ENCODE peak calls at places on chromosomes 12 and 14, in five cellular contexts. One of them, this sample, is unnamed.

GRCh38 chr14:102487204-102487577 is 22.4 kb downstream of the ANKRD9 start:
- DNase-seq in hepatocyte: no peak
- DNase-seq in endothelial cell: no peak
- DNase-seq in CD8-positive, alpha-beta T cell: no peak
- DNase-seq in OCI-LY7: no peak
- DNase-seq in this sample: no peak

GRCh38 chr12:118979763-118980406 is 1.5 kb upstream of the SRRM4 start:
- DNase-seq in hepatocyte: peak; percentile 79
- DNase-seq in endothelial cell: peak; percentile 79
- DNase-seq in CD8-positive, alpha-beta T cell: no peak
- DNase-seq in OCI-LY7: peak; percentile 47
- DNase-seq in this sample: peak; percentile 73

GRCh38 chr12:64747681-64748080 is 11.5 kb downstream of the GNS start:
- DNase-seq in hepatocyte: no peak
- DNase-seq in endothelial cell: no peak
- DNase-seq in CD8-positive, alpha-beta T cell: no peak
- DNase-seq in OCI-LY7: no peak
- DNase-seq in this sample: no peak

GRCh38 chr12:123937707-123938600 is 34.7 kb downstream of the CCDC92 start:
- DNase-seq in hepatocyte: no peak
- DNase-seq in endothelial cell: no peak
- DNase-seq in CD8-positive, alpha-beta T cell: peak; percentile 39
- DNase-seq in OCI-LY7: no peak
- DNase-seq in this sample: no peak

GRCh38 chr14:70652871-70653270 is 11.2 kb downstream of the TTC9 start:
- DNase-seq in hepatocyte: no peak
- DNase-seq in endothelial cell: no peak
- DNase-seq in CD8-positive, alpha-beta T cell: no peak
- DNase-seq in OCI-LY7: no peak
- DNase-seq in this sample: no peak

GRCh38 chr12:122917508-122918227 is 21.7 kb upstream of the VPS37B start:
- DNase-seq in hepatocyte: peak; percentile 84
- DNase-seq in endothelial cell: no peak
- DNase-seq in CD8-positive, alpha-beta T cell: no peak
- DNase-seq in OCI-LY7: no peak
- DNase-seq in this sample: no peak

GRCh38 chr14:38502241-38502640 is 246.3 kb upstream of the CLEC14A start:
- DNase-seq in hepatocyte: no peak
- DNase-seq in endothelial cell: no peak
- DNase-seq in CD8-positive, alpha-beta T cell: no peak
- DNase-seq in OCI-LY7: no peak
- DNase-seq in this sample: no peak

GRCh38 chr14:103808403-103809001 is 38.9 kb downstream of the PPP1R13B start:
- DNase-seq in hepatocyte: peak; percentile 85
- DNase-seq in endothelial cell: peak; percentile 78
- DNase-seq in CD8-positive, alpha-beta T cell: peak; percentile 54
- DNase-seq in OCI-LY7: peak; percentile 74
- DNase-seq in this sample: peak; percentile 62

GRCh38 chr12:109741970-109742372 is 28.3 kb downstream of the FAM222A start:
- DNase-seq in hepatocyte: peak; percentile 43
- DNase-seq in endothelial cell: no peak
- DNase-seq in CD8-positive, alpha-beta T cell: no peak
- DNase-seq in OCI-LY7: no peak
- DNase-seq in this sample: no peak

GRCh38 chr12:49264873-49265792 is at the start of gene TUBA1C:
- DNase-seq in hepatocyte: peak; percentile 97
- DNase-seq in endothelial cell: peak; percentile 90
- DNase-seq in CD8-positive, alpha-beta T cell: peak; percentile 79
- DNase-seq in OCI-LY7: peak; percentile 95
- DNase-seq in this sample: peak; percentile 100
- TF ChIP-seq CTCF in hepatocyte: no peak
- TF ChIP-seq CTCF in endothelial cell: no peak
- TF ChIP-seq CTCF in CD8-positive, alpha-beta T cell: no peak
- TF ChIP-seq CTCF in OCI-LY7: peak; percentile 24
- TF ChIP-seq CTCF in this sample: no peak

DNA sequence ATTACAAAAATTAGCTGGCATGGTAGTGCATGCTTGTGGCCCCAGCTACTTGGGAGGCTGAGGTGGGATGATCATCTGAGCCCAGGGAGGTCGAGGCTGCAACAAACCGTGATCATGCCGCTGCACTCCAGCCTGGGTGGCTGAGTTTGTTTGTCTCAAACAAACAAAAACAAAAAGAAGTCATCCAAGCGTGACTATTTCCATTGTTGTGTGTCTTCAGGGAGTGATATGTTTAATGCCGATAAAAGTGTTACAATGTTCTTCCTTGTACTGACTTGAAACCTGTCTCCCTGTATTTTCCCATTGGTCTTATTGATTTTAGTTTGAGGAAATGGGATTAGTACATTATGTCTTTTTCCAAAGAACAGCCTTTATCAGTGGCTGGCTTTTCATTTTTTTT is 75.6 kb upstream of the USP44 start:
- DNase-seq in hepatocyte: no peak
- DNase-seq in endothelial cell: no peak
- DNase-seq in CD8-positive, alpha-beta T cell: no peak
- DNase-seq in OCI-LY7: no peak
- DNase-seq in this sample: no peak
- TF ChIP-seq CTCF in hepatocyte: no peak
- TF ChIP-seq CTCF in endothelial cell: no peak
- TF ChIP-seq CTCF in CD8-positive, alpha-beta T cell: no peak
- TF ChIP-seq CTCF in OCI-LY7: no peak
- TF ChIP-seq CTCF in this sample: no peak

GRCh38 chr14:23481992-23482813 is 12.7 kb downstream of the NGDN start:
- DNase-seq in hepatocyte: no peak
- DNase-seq in endothelial cell: no peak
- DNase-seq in CD8-positive, alpha-beta T cell: no peak
- DNase-seq in OCI-LY7: no peak
- DNase-seq in this sample: no peak

GRCh38 chr14:23481362-23481970 is 12.0 kb downstream of the NGDN start:
- DNase-seq in hepatocyte: peak; percentile 36
- DNase-seq in endothelial cell: peak; percentile 26
- DNase-seq in CD8-positive, alpha-beta T cell: no peak
- DNase-seq in OCI-LY7: no peak
- DNase-seq in this sample: no peak

GRCh38 chr14:23482814-23483128 is 13.3 kb downstream of the NGDN start:
- DNase-seq in hepatocyte: no peak
- DNase-seq in endothelial cell: no peak
- DNase-seq in CD8-positive, alpha-beta T cell: no peak
- DNase-seq in OCI-LY7: no peak
- DNase-seq in this sample: no peak

GRCh38 chr14:23485311-23485710 is 15.8 kb downstream of the NGDN start:
- DNase-seq in hepatocyte: no peak
- DNase-seq in endothelial cell: no peak
- DNase-seq in CD8-positive, alpha-beta T cell: no peak
- DNase-seq in OCI-LY7: no peak
- DNase-seq in this sample: no peak

GRCh38 chr14:23483216-23483854 is 13.8 kb downstream of the NGDN start:
- DNase-seq in hepatocyte: peak; percentile 30
- DNase-seq in endothelial cell: peak; percentile 57
- DNase-seq in CD8-positive, alpha-beta T cell: no peak
- DNase-seq in OCI-LY7: peak; percentile 48
- DNase-seq in this sample: peak; percentile 33
- TF ChIP-seq CTCF in hepatocyte: peak; percentile 35
- TF ChIP-seq CTCF in endothelial cell: peak; percentile 54
- TF ChIP-seq CTCF in CD8-positive, alpha-beta T cell: peak; percentile 12
- TF ChIP-seq CTCF in OCI-LY7: peak; percentile 80
- TF ChIP-seq CTCF in this sample: peak; percentile 31

DNA sequence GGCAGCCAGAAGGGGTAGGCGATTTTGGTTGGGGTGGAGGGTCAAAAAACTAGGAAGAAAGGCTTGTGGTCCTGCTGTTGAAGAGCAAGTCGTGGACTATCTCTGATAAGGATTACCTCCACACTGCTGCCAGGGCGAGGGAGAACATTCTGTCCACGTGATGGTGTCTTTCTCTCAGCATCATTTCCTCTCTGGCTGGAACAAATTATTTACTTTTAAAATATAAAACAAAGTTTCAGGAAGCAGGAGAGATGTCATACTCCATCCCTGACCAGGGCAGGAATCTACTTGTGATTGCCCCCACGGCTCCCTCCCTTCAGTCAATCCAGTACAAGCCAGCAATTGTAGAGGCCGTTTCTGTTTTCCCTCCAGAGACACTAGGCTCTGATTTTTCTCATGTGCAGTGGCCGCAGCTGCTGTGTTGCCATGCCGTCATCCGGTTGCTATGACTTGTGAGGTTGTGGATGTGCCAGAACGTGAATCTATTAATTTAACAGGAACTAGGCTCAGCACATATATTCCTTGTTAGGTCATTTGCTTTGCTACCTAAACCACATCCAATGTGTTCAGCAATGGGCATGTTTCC is 61.5 kb upstream of the PTGR2 start:
- DNase-seq in hepatocyte: peak; percentile 65
- DNase-seq in endothelial cell: no peak
- DNase-seq in CD8-positive, alpha-beta T cell: no peak
- DNase-seq in OCI-LY7: no peak
- DNase-seq in this sample: no peak
- TF ChIP-seq CTCF in hepatocyte: no peak
- TF ChIP-seq CTCF in endothelial cell: no peak
- TF ChIP-seq CTCF in CD8-positive, alpha-beta T cell: no peak
- TF ChIP-seq CTCF in OCI-LY7: no peak
- TF ChIP-seq CTCF in this sample: no peak

GRCh38 chr14:61681413-61681812 is 13.9 kb upstream of the HIF1A start:
- DNase-seq in hepatocyte: no peak
- DNase-seq in endothelial cell: no peak
- DNase-seq in CD8-positive, alpha-beta T cell: no peak
- DNase-seq in OCI-LY7: no peak
- DNase-seq in this sample: no peak
- TF ChIP-seq CTCF in hepatocyte: no peak
- TF ChIP-seq CTCF in endothelial cell: no peak
- TF ChIP-seq CTCF in CD8-positive, alpha-beta T cell: no peak
- TF ChIP-seq CTCF in OCI-LY7: no peak
- TF ChIP-seq CTCF in this sample: no peak

DNA sequence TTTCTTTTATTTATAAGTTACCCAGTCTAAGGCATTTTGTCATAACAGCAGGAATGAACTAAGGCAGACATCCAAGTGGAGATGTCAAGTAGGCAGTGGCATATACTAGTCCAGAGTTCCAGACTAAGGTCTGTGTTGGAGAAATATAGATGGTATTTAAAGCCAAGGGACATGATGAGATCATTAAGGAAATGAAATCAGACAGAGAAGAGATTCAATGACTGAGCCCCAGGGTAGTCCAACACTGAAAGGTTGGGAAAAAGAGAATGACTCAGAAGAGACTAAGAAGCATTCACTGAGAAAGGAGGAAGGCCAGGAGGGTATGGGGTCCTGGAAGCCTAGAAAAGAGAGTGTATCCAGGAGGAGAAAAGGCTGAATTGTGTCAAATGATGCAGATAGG is 442.2 kb upstream of the CCDC196 start:
- DNase-seq in hepatocyte: no peak
- DNase-seq in endothelial cell: no peak
- DNase-seq in CD8-positive, alpha-beta T cell: no peak
- DNase-seq in OCI-LY7: no peak
- DNase-seq in this sample: no peak
- TF ChIP-seq CTCF in hepatocyte: no peak
- TF ChIP-seq CTCF in endothelial cell: no peak
- TF ChIP-seq CTCF in CD8-positive, alpha-beta T cell: no peak
- TF ChIP-seq CTCF in OCI-LY7: no peak
- TF ChIP-seq CTCF in this sample: no peak

This sample was measured in GM10248.